ENCODE peak calls at places on chromosomes 4 and X, in six cellular contexts. F is cardiac muscle cell, P is AG09319, W is progenitor cell of endocrine pancreas, Q is cardiac fibroblast, L is AG10803. R is an unnamed sample.

GRCh38 chr4:146029939-146030710 is 91.5 kb upstream of the ZNF827 start:
- DNase-seq in F (peak), P (no peak), W (no peak), Q (no peak), L (no peak), R (peak)

GRCh38 chr4:28388471-28388870 is 1527.8 kb downstream of the STIM2 start:
- DNase-seq in F (no peak), P (no peak), W (no peak), Q (no peak), L (peak), R (no peak)

GRCh38 chrX:23908219-23909003 is 605 bp downstream of the CXorf58 start:
- DNase-seq in F (no peak), P (no peak), W (no peak), Q (no peak), L (no peak), R (no peak)

GRCh38 chr4:141307241-141307689 is 86.6 kb downstream of the ZNF330 start:
- DNase-seq in F (peak), P (peak), W (peak), Q (peak), L (peak), R (peak)

GRCh38 chr4:8392591-8393190 is 47.8 kb downstream of the ACOX3 start:
- DNase-seq in F (no peak), P (no peak), W (no peak), Q (peak), L (no peak), R (no peak)

GRCh38 chr4:102633100-102633499 is 127.7 kb downstream of the MANBA start:
- DNase-seq in F (no peak), P (no peak), W (no peak), Q (no peak), L (no peak), R (no peak)

GRCh38 chr4:8705161-8706145 is 112.9 kb downstream of the CPZ start:
- DNase-seq in F (no peak), P (no peak), W (no peak), Q (no peak), L (no peak), R (no peak)

GRCh38 chr4:124938836-124939235 is 226.3 kb upstream of the ANKRD50 start:
- DNase-seq in F (no peak), P (no peak), W (no peak), Q (no peak), L (no peak), R (no peak)

GRCh38 chr4:186485621-186486062 is 69.7 kb downstream of the MTNR1A start:
- DNase-seq in F (peak), P (no peak), W (no peak), Q (peak), L (peak), R (peak)

GRCh38 chr4:37836838-37837413 is 10.4 kb downstream of the PGM2 start:
- DNase-seq in F (peak), P (no peak), W (no peak), Q (peak), L (no peak), R (no peak)

DNA sequence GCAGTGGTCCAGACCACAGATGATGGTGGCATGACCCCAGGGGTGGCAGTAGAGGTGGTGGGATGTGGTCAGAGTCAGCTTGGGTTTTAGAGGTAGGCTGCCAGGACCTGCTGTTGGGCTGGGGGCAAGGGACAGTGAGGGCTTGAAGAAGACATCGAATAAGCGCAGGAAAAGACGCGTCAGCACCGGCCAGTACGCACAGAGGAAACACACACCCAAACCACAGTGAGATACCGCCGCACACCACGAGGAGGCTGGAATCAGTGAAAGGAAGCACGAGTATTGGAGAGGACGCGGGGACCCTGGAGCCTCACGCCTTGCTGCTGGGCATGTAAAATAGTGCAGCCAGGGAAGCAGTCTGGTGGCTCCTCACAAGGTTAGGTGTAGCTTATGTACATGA is 13.5 kb downstream of the PDZD4 start:
- DNase-seq in F (peak), P (no peak), W (no peak), Q (peak), L (no peak), R (no peak)
- TF ChIP-seq CTCF in F (no peak), P (no peak), W (no peak), Q (no peak), L (no peak), R (no peak)

DNA sequence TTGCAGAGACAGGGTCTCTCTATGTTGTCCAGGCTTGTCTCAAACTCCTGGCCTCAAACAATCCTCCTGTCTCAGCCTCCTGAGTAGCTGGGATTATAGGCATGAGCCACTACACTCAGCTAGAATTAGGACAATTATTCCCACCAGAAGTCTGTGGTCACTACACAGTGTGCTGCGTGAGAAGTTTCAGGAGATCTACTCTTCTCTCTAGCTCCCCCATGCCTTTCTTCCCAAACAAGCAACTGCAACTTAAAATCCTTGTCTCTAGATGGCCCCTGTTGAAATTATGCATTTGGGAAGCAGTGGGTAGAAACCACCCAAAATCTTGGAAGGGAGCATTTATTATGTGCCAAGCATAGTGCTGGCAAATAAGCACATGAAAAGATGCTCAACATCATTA is 21.1 kb upstream of the MAP7D3 start:
- DNase-seq in F (no peak), P (no peak), W (no peak), Q (no peak), L (peak), R (no peak)
- TF ChIP-seq CTCF in F (peak), P (no peak), W (no peak), Q (no peak), L (peak), R (no peak)

GRCh38 chrX:136765957-136766356 is 14.8 kb downstream of the ARHGEF6 start:
- DNase-seq in F (no peak), P (no peak), W (no peak), Q (no peak), L (peak), R (no peak)

GRCh38 chrX:136764206-136764605 is 16.5 kb downstream of the ARHGEF6 start:
- DNase-seq in F (no peak), P (no peak), W (no peak), Q (no peak), L (no peak), R (no peak)

GRCh38 chrX:136766785-136767103 is 14.0 kb downstream of the ARHGEF6 start:
- DNase-seq in F (no peak), P (no peak), W (no peak), Q (no peak), L (no peak), R (no peak)

GRCh38 chrX:136768469-136769084 is 12.2 kb downstream of the ARHGEF6 start:
- DNase-seq in F (peak), P (peak), W (no peak), Q (peak), L (peak), R (peak)

GRCh38 chrX:136767104-136767941 is 13.4 kb downstream of the ARHGEF6 start:
- DNase-seq in F (peak), P (no peak), W (peak), Q (peak), L (peak), R (peak)
- TF ChIP-seq CTCF in F (no peak), P (peak), W (peak), Q (peak), L (no peak), R (peak)

GRCh38 chrX:132022115-132022862 is 813 bp upstream of the STK26 start:
- DNase-seq in F (peak), P (no peak), W (no peak), Q (peak), L (no peak), R (no peak)
- TF ChIP-seq CTCF in F (peak), P (no peak), W (peak), Q (peak), L (no peak), R (no peak)

GRCh38 chr4:16199132-16199531 is 27.1 kb downstream of the TAPT1 start:
- DNase-seq in F (peak), P (no peak), W (no peak), Q (peak), L (peak), R (no peak)
- TF ChIP-seq CTCF in F (peak), P (peak), W (peak), Q (peak), L (peak), R (no peak)

GRCh38 chrX:74133156-74133796 is 170.7 kb upstream of the ZCCHC13 start:
- DNase-seq in F (peak), P (peak), W (no peak), Q (peak), L (peak), R (no peak)
- TF ChIP-seq CTCF in F (peak), P (peak), W (peak), Q (peak), L (peak), R (peak)

DNA sequence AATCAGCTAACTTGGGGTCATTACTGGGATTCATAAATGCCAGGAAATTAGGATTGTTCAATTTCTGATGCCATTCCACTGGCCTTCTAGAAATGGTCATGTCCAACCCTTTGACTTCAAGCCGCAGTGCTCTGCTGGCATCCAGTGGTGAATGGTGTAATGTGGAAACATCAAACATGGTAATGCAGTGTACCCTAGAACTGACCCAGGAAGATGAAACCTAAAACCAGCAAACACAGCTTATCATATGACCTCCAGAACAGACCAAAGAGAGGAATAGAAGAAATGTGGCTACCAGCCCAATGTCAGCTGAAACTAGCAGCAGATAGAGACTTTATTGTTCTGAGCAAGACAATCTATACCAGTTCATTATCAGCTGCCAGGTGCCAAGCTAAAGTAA is 13.8 kb downstream of the CXCL13 start:
- DNase-seq in F (peak), P (no peak), W (no peak), Q (peak), L (no peak), R (no peak)
- TF ChIP-seq CTCF in F (no peak), P (no peak), W (no peak), Q (no peak), L (peak), R (no peak)

DNA sequence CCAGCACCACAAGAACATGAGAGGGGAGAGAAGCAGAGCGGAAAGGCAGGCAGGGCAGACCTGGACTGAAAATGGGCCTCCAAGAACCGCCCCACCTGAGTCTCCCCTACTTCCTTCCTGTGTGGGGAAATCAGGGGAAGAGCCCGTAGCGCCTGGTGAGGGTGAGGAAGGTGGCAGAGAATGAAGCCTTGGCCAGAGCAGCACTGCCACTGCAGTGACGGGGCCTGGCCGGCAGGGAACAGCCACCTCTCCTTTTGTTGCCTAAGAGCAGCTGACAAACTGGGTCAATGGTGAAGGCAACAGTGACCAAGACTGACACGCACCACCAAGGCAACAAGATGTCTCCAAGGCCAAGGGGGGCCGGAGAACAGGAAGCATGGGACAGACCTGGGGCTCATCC is 58.4 kb upstream of the CBR4 start:
- DNase-seq in F (no peak), P (no peak), W (no peak), Q (no peak), L (no peak), R (no peak)
- TF ChIP-seq CTCF in F (no peak), P (no peak), W (no peak), Q (no peak), L (no peak), R (no peak)

GRCh38 chr4:6112606-6113290 is 87.6 kb downstream of the JAKMIP1 start:
- DNase-seq in F (no peak), P (no peak), W (no peak), Q (no peak), L (no peak), R (no peak)

GRCh38 chr4:6111354-6111930 is 88.9 kb downstream of the JAKMIP1 start:
- DNase-seq in F (no peak), P (no peak), W (no peak), Q (no peak), L (no peak), R (no peak)

GRCh38 chr4:6110681-6111353 is 89.5 kb downstream of the JAKMIP1 start:
- DNase-seq in F (no peak), P (no peak), W (no peak), Q (no peak), L (no peak), R (no peak)

GRCh38 chr4:6107886-6108285 is 89.7 kb upstream of the C4orf50 start:
- DNase-seq in F (no peak), P (no peak), W (no peak), Q (no peak), L (no peak), R (no peak)

GRCh38 chr4:6109842-6110560 is 90.3 kb downstream of the JAKMIP1 start:
- DNase-seq in F (no peak), P (no peak), W (peak), Q (no peak), L (no peak), R (no peak)
- TF ChIP-seq CTCF in F (no peak), P (no peak), W (peak), Q (no peak), L (no peak), R (peak)

GRCh38 chrX:37958493-37959211 is 47.7 kb upstream of the SYTL5 start:
- DNase-seq in F (peak), P (no peak), W (no peak), Q (peak), L (peak), R (no peak)
- TF ChIP-seq CTCF in F (no peak), P (no peak), W (no peak), Q (no peak), L (no peak), R (no peak)